ENCODE peak calls at places on chromosomes 2 and 18, in six cellular contexts. One of them, this sample, is unnamed.

GRCh38 chr2:9565436-9566153 is 10.0 kb upstream of the ADAM17 start:
- DNase-seq in HCT116: peak; percentile 80
- DNase-seq in Peyer's patch: peak; percentile 85
- DNase-seq in adrenal gland: peak; percentile 86
- DNase-seq in IMR-90: peak; percentile 96
- DNase-seq in H1: no peak
- DNase-seq in this sample: peak; percentile 82

GRCh38 chr2:205879362-205879761 is 197.1 kb downstream of the NRP2 start:
- DNase-seq in Peyer's patch: no peak
- DNase-seq in IMR-90: no peak
- DNase-seq in adrenal gland: no peak
- DNase-seq in H1: no peak
- DNase-seq in HCT116: no peak
- DNase-seq in this sample: no peak

GRCh38 chr2:132824716-132825115 is 154.7 kb upstream of the LYPD1 start:
- DNase-seq in H1: no peak
- DNase-seq in adrenal gland: no peak
- DNase-seq in HCT116: no peak
- DNase-seq in IMR-90: peak; percentile 77
- DNase-seq in Peyer's patch: no peak
- DNase-seq in this sample: no peak

GRCh38 chr2:156537147-156537546 is 101.0 kb downstream of the GPD2 start:
- DNase-seq in IMR-90: peak; percentile 34
- DNase-seq in Peyer's patch: no peak
- DNase-seq in HCT116: no peak
- DNase-seq in H1: no peak
- DNase-seq in adrenal gland: no peak
- DNase-seq in this sample: no peak

GRCh38 chr2:137910641-137911040 is 53.6 kb upstream of the HNMT start:
- DNase-seq in IMR-90: peak; percentile 20
- DNase-seq in adrenal gland: no peak
- DNase-seq in HCT116: peak; percentile 8
- DNase-seq in Peyer's patch: no peak
- DNase-seq in H1: no peak
- DNase-seq in this sample: no peak

GRCh38 chr2:203279288-203279687 is 40.5 kb downstream of the CYP20A1 start:
- DNase-seq in IMR-90: no peak
- DNase-seq in H1: no peak
- DNase-seq in HCT116: peak; percentile 19
- DNase-seq in Peyer's patch: no peak
- DNase-seq in adrenal gland: no peak
- DNase-seq in this sample: no peak

GRCh38 chr18:45690975-45691815 is 32.8 kb upstream of the SLC14A1 start:
- DNase-seq in H1: peak; percentile 46
- DNase-seq in adrenal gland: peak; percentile 83
- DNase-seq in HCT116: peak; percentile 62
- DNase-seq in IMR-90: peak; percentile 76
- DNase-seq in Peyer's patch: peak; percentile 91
- DNase-seq in this sample: peak; percentile 80

GRCh38 chr2:88563134-88563533 is 64.1 kb downstream of the EIF2AK3 start:
- DNase-seq in HCT116: no peak
- DNase-seq in IMR-90: peak; percentile 52
- DNase-seq in adrenal gland: no peak
- DNase-seq in H1: no peak
- DNase-seq in Peyer's patch: no peak
- DNase-seq in this sample: no peak

GRCh38 chr2:98070081-98070480 is 16.9 kb upstream of the VWA3B start:
- DNase-seq in H1: no peak
- DNase-seq in IMR-90: no peak
- DNase-seq in Peyer's patch: no peak
- DNase-seq in HCT116: no peak
- DNase-seq in adrenal gland: no peak
- DNase-seq in this sample: no peak

GRCh38 chr2:222707689-222708273 is 36.3 kb downstream of the MOGAT1 start:
- DNase-seq in H1: no peak
- DNase-seq in IMR-90: peak; percentile 87
- DNase-seq in adrenal gland: no peak
- DNase-seq in Peyer's patch: no peak
- DNase-seq in HCT116: no peak
- DNase-seq in this sample: no peak

GRCh38 chr18:30192216-30192615 is 850.3 kb downstream of the DSC3 start:
- DNase-seq in HCT116: no peak
- DNase-seq in Peyer's patch: no peak
- DNase-seq in IMR-90: no peak
- DNase-seq in H1: no peak
- DNase-seq in adrenal gland: no peak
- DNase-seq in this sample: no peak

DNA sequence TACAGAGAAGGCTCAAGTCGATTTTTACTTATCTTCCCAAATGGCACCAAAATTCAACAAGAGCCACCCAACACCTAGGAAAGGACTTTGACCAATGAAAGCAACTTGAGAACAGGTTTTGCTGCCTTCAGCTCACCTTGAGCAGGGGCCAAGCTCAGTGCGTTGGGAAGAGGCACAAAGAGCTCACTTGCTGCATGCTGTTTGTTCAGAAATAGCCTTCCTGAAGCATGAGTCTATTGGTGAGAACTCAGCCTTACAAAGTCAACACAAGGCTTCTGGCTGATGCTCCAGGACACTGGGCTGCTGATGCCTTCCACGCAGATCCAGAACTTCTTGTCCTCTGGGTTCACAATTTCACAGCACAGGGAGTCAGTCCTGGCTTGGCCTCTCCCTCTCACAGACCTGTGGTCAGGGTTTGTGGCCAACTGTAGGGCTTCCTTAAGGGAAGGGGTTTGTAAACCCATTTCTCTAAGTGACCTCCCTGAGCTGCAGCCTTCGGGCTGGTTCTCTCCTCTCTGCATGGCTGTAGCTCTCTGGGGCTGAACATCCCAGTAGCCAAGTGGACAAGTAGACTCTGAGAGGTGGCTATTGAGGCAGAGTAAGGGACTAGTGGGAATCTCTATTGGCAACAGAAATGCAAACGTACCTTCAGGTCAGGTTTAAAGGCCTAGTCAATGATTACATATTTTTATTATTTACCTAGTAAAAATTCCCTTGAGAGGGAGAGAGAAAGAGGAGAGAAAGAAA is 124.7 kb upstream of the GATA6 start:
- DNase-seq in H1: no peak
- DNase-seq in IMR-90: no peak
- DNase-seq in HCT116: no peak
- DNase-seq in adrenal gland: no peak
- DNase-seq in Peyer's patch: peak; percentile 71
- DNase-seq in this sample: no peak
- TF ChIP-seq POLR2A in H1: no peak
- TF ChIP-seq POLR2A in IMR-90: no peak
- TF ChIP-seq POLR2A in HCT116: no peak
- TF ChIP-seq POLR2A in adrenal gland: no peak
- TF ChIP-seq POLR2A in Peyer's patch: no peak
- TF ChIP-seq POLR2A in this sample: no peak

GRCh38 chr2:159904565-159905281 is 106.7 kb upstream of the CD302 start:
- DNase-seq in adrenal gland: peak; percentile 40
- DNase-seq in H1: no peak
- DNase-seq in IMR-90: no peak
- DNase-seq in HCT116: no peak
- DNase-seq in Peyer's patch: peak; percentile 94
- DNase-seq in this sample: no peak

GRCh38 chr2:159900343-159900742 is 102.3 kb upstream of the CD302 start:
- DNase-seq in Peyer's patch: no peak
- DNase-seq in HCT116: no peak
- DNase-seq in adrenal gland: no peak
- DNase-seq in IMR-90: no peak
- DNase-seq in H1: no peak
- DNase-seq in this sample: no peak

GRCh38 chr2:159903404-159904126 is 105.6 kb upstream of the CD302 start:
- DNase-seq in HCT116: no peak
- DNase-seq in Peyer's patch: peak; percentile 73
- DNase-seq in adrenal gland: peak; percentile 20
- DNase-seq in H1: no peak
- DNase-seq in IMR-90: no peak
- DNase-seq in this sample: no peak

GRCh38 chr2:159904127-159904564 is 106.1 kb upstream of the CD302 start:
- DNase-seq in adrenal gland: peak; percentile 21
- DNase-seq in IMR-90: no peak
- DNase-seq in HCT116: no peak
- DNase-seq in Peyer's patch: peak; percentile 58
- DNase-seq in H1: no peak
- DNase-seq in this sample: no peak

GRCh38 chr2:159902722-159903121 is 104.7 kb upstream of the CD302 start:
- DNase-seq in IMR-90: no peak
- DNase-seq in H1: no peak
- DNase-seq in Peyer's patch: no peak
- DNase-seq in HCT116: no peak
- DNase-seq in adrenal gland: no peak
- DNase-seq in this sample: no peak
- TF ChIP-seq POLR2A in IMR-90: no peak
- TF ChIP-seq POLR2A in H1: no peak
- TF ChIP-seq POLR2A in Peyer's patch: no peak
- TF ChIP-seq POLR2A in HCT116: no peak
- TF ChIP-seq POLR2A in adrenal gland: no peak
- TF ChIP-seq POLR2A in this sample: no peak

GRCh38 chr2:33476100-33476792 is at the start of gene RASGRP3:
- DNase-seq in adrenal gland: peak; percentile 72
- DNase-seq in Peyer's patch: peak; percentile 92
- DNase-seq in HCT116: peak; percentile 26
- DNase-seq in H1: peak; percentile 7
- DNase-seq in IMR-90: peak; percentile 97
- DNase-seq in this sample: peak; percentile 73
- TF ChIP-seq POLR2A in adrenal gland: peak; percentile 28
- TF ChIP-seq POLR2A in Peyer's patch: no peak
- TF ChIP-seq POLR2A in HCT116: no peak
- TF ChIP-seq POLR2A in H1: no peak
- TF ChIP-seq POLR2A in IMR-90: no peak
- TF ChIP-seq POLR2A in this sample: no peak

GRCh38 chr2:136116111-136116812 is 1.7 kb downstream of the CXCR4 start:
- DNase-seq in HCT116: no peak
- DNase-seq in H1: no peak
- DNase-seq in IMR-90: no peak
- DNase-seq in adrenal gland: peak; percentile 69
- DNase-seq in Peyer's patch: peak; percentile 89
- DNase-seq in this sample: no peak
- TF ChIP-seq POLR2A in HCT116: no peak
- TF ChIP-seq POLR2A in H1: no peak
- TF ChIP-seq POLR2A in IMR-90: no peak
- TF ChIP-seq POLR2A in adrenal gland: no peak
- TF ChIP-seq POLR2A in Peyer's patch: peak; percentile 45
- TF ChIP-seq POLR2A in this sample: no peak

This sample was measured in ovary.